ENCODE peak calls at places on chromosomes 11 and 22, in six cellular contexts. V, P, G, C, E and A are unnamed samples.

GRCh38 chr11:63599211-63600122 is 14.8 kb downstream of the PLAAT3 start:
- DNase-seq in V (no peak), P (no peak), G (no peak), C (no peak), E (no peak), A (no peak)

GRCh38 chr11:95262994-95263764 is 32.2 kb upstream of the SESN3 start:
- DNase-seq in V (no peak), P (no peak), G (no peak), C (no peak), E (no peak), A (no peak)

GRCh38 chr11:125944350-125945010 is 1.4 kb upstream of the VSIG10L2 start:
- DNase-seq in V (no peak), P (no peak), G (no peak), C (no peak), E (no peak), A (no peak)

GRCh38 chr11:8603696-8604077 is 9.7 kb upstream of the STK33 start:
- DNase-seq in V (no peak), P (no peak), G (no peak), C (no peak), E (no peak), A (no peak)

GRCh38 chr11:120956710-120957500 is 67.0 kb upstream of the TBCEL start:
- DNase-seq in V (peak; percentile 82), P (no peak), G (no peak), C (peak; percentile 52), E (no peak), A (peak; percentile 38)

GRCh38 chr11:114821626-114822025 is 143.3 kb downstream of the NXPE2 start:
- DNase-seq in V (peak; percentile 45), P (no peak), G (no peak), C (no peak), E (no peak), A (no peak)

GRCh38 chr11:46183819-46184218 is 62.6 kb upstream of the PHF21A start:
- DNase-seq in V (no peak), P (no peak), G (peak; percentile 6), C (no peak), E (no peak), A (no peak)

GRCh38 chr11:47524200-47524874 is 28.6 kb downstream of the CELF1 start:
- DNase-seq in V (no peak), P (no peak), G (no peak), C (peak; percentile 34), E (peak; percentile 8), A (no peak)

GRCh38 chr11:95487391-95487790 is 256.4 kb upstream of the SESN3 start:
- DNase-seq in V (peak; percentile 5), P (no peak), G (no peak), C (peak; percentile 17), E (no peak), A (peak; percentile 81)

GRCh38 chr22:40008726-40009125 is 14.0 kb downstream of the FAM83F start:
- DNase-seq in V (no peak), P (no peak), G (no peak), C (no peak), E (no peak), A (no peak)

GRCh38 chr11:115501504-115501894 is 2.7 kb downstream of the CADM1 start:
- DNase-seq in V (no peak), P (no peak), G (no peak), C (no peak), E (no peak), A (no peak)

GRCh38 chr11:108970221-108970991 is 305.5 kb downstream of the DDX10 start:
- DNase-seq in V (no peak), P (no peak), G (peak; percentile 20), C (no peak), E (no peak), A (no peak)

GRCh38 chr11:36985562-36985961 is 387.5 kb upstream of the RAG2 start:
- DNase-seq in V (no peak), P (no peak), G (no peak), C (no peak), E (no peak), A (no peak)

GRCh38 chr22:36341640-36342041 is 46.1 kb downstream of the MYH9 start:
- DNase-seq in V (no peak), P (no peak), G (no peak), C (no peak), E (no peak), A (no peak)

GRCh38 chr22:46963672-46964545 is 201.5 kb downstream of the TBC1D22A start:
- DNase-seq in V (no peak), P (no peak), G (no peak), C (no peak), E (no peak), A (no peak)

GRCh38 chr11:122128146-122128545 is 12.1 kb upstream of the BLID start:
- DNase-seq in V (no peak), P (no peak), G (no peak), C (no peak), E (no peak), A (no peak)

GRCh38 chr22:30823015-30823370 is 128.3 kb downstream of the OSBP2 start:
- DNase-seq in V (peak; percentile 70), P (no peak), G (no peak), C (peak; percentile 15), E (no peak), A (no peak)

GRCh38 chr11:65903068-65903481 is 2.9 kb upstream of the FOSL1 start:
- DNase-seq in V (peak; percentile 72), P (no peak), G (peak; percentile 93), C (no peak), E (no peak), A (no peak)

GRCh38 chr22:39658367-39658766 is 87.8 kb downstream of the CACNA1I start:
- DNase-seq in V (no peak), P (no peak), G (no peak), C (peak; percentile 42), E (no peak), A (no peak)

GRCh38 chr11:79973701-79974626 is 533.1 kb upstream of the TENM4 start:
- DNase-seq in V (peak; percentile 66), P (no peak), G (no peak), C (no peak), E (no peak), A (no peak)

GRCh38 chr11:112174789-112175595 is at the start of gene BCO2:
- DNase-seq in V (peak; percentile 74), P (peak; percentile 70), G (peak; percentile 61), C (peak; percentile 72), E (peak; percentile 57), A (peak; percentile 34)

GRCh38 chr11:76674517-76675400 is 4.2 kb upstream of the LRRC32 start:
- DNase-seq in V (peak; percentile 48), P (no peak), G (no peak), C (peak; percentile 55), E (no peak), A (peak; percentile 62)

GRCh38 chr22:38026130-38027111 is 30.8 kb upstream of the PICK1 start:
- DNase-seq in V (no peak), P (no peak), G (no peak), C (no peak), E (no peak), A (no peak)

GRCh38 chr22:40030757-40031092 is 36.0 kb downstream of the FAM83F start:
- DNase-seq in V (peak; percentile 52), P (no peak), G (no peak), C (no peak), E (no peak), A (no peak)

GRCh38 chr11:85165819-85166218 is 461.3 kb downstream of the DLG2 start:
- DNase-seq in V (no peak), P (no peak), G (no peak), C (no peak), E (no peak), A (no peak)
- TF ChIP-seq CTCF in V (peak; percentile 57), P (no peak), G (no peak), C (no peak), E (no peak), A (no peak)

GRCh38 chr11:41449483-41450050 is 9.9 kb downstream of the LRRC4C start:
- DNase-seq in V (no peak), P (no peak), G (no peak), C (no peak), E (no peak), A (no peak)

GRCh38 chr11:41456288-41456687 is 3.2 kb downstream of the LRRC4C start:
- DNase-seq in V (peak; percentile 75), P (no peak), G (no peak), C (no peak), E (no peak), A (no peak)

GRCh38 chr11:41446107-41446506 is 13.3 kb downstream of the LRRC4C start:
- DNase-seq in V (no peak), P (no peak), G (no peak), C (no peak), E (no peak), A (no peak)

GRCh38 chr11:41446566-41446965 is 12.9 kb downstream of the LRRC4C start:
- DNase-seq in V (no peak), P (no peak), G (no peak), C (no peak), E (no peak), A (no peak)

DNA sequence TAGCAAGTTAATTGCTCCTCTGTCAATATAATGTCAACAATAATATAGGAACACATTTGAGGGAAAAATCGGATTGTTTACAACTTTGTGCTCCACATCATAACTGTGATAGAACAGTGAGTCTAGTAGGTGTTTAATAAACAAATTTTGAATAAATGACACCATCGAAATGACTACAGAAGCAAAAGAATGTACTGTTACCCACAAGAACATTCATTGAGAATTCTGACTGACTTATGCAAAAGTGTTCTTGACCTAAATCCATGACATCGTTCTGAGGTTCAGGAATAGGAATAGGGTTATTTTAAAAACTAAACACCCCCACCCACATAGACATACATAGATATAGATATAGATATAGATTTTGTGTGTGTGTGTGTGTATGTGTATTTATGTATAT is 8.4 kb downstream of the LRRC4C start:
- DNase-seq in V (no peak), P (no peak), G (no peak), C (no peak), E (no peak), A (no peak)
- TF ChIP-seq CTCF in V (no peak), P (no peak), G (no peak), C (no peak), E (no peak), A (no peak)

DNA sequence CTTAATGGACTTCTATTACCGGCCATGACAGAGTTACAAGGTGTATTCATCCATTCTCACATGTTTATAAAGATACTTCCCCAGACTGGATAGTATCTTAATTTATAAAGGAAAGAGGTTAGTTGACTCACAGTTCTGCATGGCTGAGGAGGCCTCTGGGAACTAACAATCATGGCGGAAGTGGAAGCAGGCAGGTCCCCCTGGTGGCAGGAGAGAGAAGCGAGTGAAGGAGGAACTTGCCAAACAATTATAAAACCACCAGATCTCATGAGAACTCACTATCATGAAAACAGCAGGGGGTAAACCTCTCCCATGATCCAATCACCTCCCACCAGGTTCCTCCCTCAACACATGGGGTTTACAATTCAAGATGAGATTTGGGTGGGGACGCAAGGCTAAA is 170.0 kb upstream of the PDGFD start:
- DNase-seq in V (peak; percentile 57), P (no peak), G (no peak), C (peak; percentile 16), E (no peak), A (no peak)
- TF ChIP-seq CTCF in V (peak; percentile 67), P (peak; percentile 34), G (peak; percentile 24), C (peak; percentile 37), E (no peak), A (no peak)

DNA sequence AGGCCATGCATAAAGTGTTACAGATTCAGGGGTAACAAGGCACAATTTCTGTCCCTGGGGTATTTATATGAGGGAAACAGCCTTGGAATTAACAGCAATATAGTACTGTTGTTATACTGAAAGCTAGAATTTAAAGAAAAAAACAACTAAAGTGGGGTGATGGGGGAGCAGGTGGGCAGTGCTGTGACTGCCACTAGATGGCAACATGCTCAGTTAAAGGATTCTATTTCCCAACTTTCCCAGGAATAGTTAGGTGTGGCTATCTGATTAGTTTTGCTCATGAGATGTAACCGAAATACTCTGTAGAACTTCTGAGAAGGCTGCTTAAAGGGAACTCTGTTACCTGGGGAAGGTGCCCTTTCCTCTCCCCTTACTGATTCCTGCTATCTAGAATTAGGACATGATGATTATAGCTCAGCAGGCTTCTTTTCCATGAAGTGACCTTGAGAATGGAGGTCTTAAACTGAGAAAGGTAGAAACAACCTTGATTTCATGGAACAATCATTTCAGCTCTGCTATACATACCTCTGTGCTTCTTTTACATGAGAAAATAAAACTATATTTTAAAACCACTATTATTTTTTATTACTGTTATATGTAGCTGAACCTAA is 102.6 kb downstream of the RELT start:
- DNase-seq in V (peak; percentile 81), P (no peak), G (peak; percentile 16), C (peak; percentile 2), E (no peak), A (no peak)
- TF ChIP-seq CTCF in V (peak; percentile 82), P (peak; percentile 20), G (peak; percentile 94), C (peak; percentile 50), E (no peak), A (peak; percentile 53)